ENCODE peak calls at places on chromosomes 5 and 9, in four cellular contexts. Y is IMR-90, V is A549, D is left lung. G is an unnamed sample.

GRCh38 chr9:123376218-123377071 is 20.4 kb downstream of the CRB2 start:
- DNase-seq in Y (no peak), V (no peak), D (no peak), G (no peak)

GRCh38 chr5:154834045-154834444 is 16.4 kb downstream of the FAXDC2 start:
- DNase-seq in Y (no peak), V (no peak), D (no peak), G (no peak)

GRCh38 chr5:16508730-16509531 is 43.3 kb upstream of the ZNF622 start:
- DNase-seq in Y (no peak), V (peak; percentile 12), D (peak; percentile 73), G (peak; percentile 78)

GRCh38 chr5:147450596-147450995 is 59.3 kb downstream of the DPYSL3 start:
- DNase-seq in Y (no peak), V (no peak), D (no peak), G (no peak)

GRCh38 chr9:28539432-28539831 is 966.2 kb upstream of the C9orf72 start:
- DNase-seq in Y (no peak), V (no peak), D (no peak), G (no peak)

GRCh38 chr5:149041242-149041641 is 21.6 kb downstream of the SH3TC2 start:
- DNase-seq in Y (no peak), V (no peak), D (no peak), G (no peak)

GRCh38 chr9:130918870-130919558 is 20.0 kb downstream of the FIBCD1 start:
- DNase-seq in Y (no peak), V (no peak), D (no peak), G (no peak)

GRCh38 chr9:124054671-124055212 is 43.2 kb downstream of the LHX2 start:
- DNase-seq in Y (peak; percentile 90), V (peak; percentile 36), D (no peak), G (no peak)

GRCh38 chr9:108323615-108324014 is 532.2 kb downstream of the ACTL7B start:
- DNase-seq in Y (no peak), V (no peak), D (no peak), G (no peak)

GRCh38 chr9:117564839-117565238 is 139.4 kb upstream of the TLR4 start:
- DNase-seq in Y (no peak), V (no peak), D (no peak), G (no peak)

GRCh38 chr5:120873083-120873482 is 409.0 kb downstream of the PRR16 start:
- DNase-seq in Y (peak; percentile 4), V (no peak), D (no peak), G (no peak)

GRCh38 chr5:146758898-146759297 is 119.7 kb downstream of the PPP2R2B start:
- DNase-seq in Y (no peak), V (no peak), D (no peak), G (no peak)

GRCh38 chr5:88940712-88941111 is 57.7 kb upstream of the MEF2C start:
- DNase-seq in Y (no peak), V (no peak), D (no peak), G (no peak)

GRCh38 chr9:125655074-125655633 is 51.9 kb downstream of the MAPKAP1 start:
- DNase-seq in Y (no peak), V (no peak), D (no peak), G (no peak)

GRCh38 chr5:133945561-133945960 is 22.9 kb downstream of the C5orf15 start:
- DNase-seq in Y (peak; percentile 10), V (no peak), D (no peak), G (no peak)

GRCh38 chr9:93517331-93517730 is 59.1 kb upstream of the PHF2 start:
- DNase-seq in Y (peak; percentile 53), V (no peak), D (no peak), G (no peak)

GRCh38 chr5:140182803-140183367 is 7.9 kb downstream of the CYSTM1 start:
- DNase-seq in Y (peak; percentile 44), V (no peak), D (peak; percentile 63), G (peak; percentile 32)

GRCh38 chr9:115944166-115944948 is 209.2 kb upstream of the PAPPA start:
- DNase-seq in Y (peak; percentile 100), V (peak; percentile 100), D (peak; percentile 68), G (peak; percentile 82)

GRCh38 chr5:113989278-113989912 is 372.5 kb upstream of the KCNN2 start:
- DNase-seq in Y (no peak), V (no peak), D (no peak), G (no peak)

GRCh38 chr5:891837-892389 is 688 bp downstream of the BRD9 start:
- DNase-seq in Y (peak; percentile 17), V (no peak), D (no peak), G (no peak)

GRCh38 chr9:136926154-136926704 is 18.3 kb downstream of the FBXW5 start:
- DNase-seq in Y (no peak), V (no peak), D (no peak), G (no peak)

GRCh38 chr5:54624671-54625583 is 107.4 kb downstream of the SNX18 start:
- DNase-seq in Y (peak; percentile 77), V (no peak), D (no peak), G (no peak)

GRCh38 chr5:50343715-50344114 is 97.4 kb downstream of the EMB start:
- DNase-seq in Y (no peak), V (no peak), D (no peak), G (no peak)
- H3K9me3 ChIP-seq in Y (no peaks in the 10 kb centered on the region), V (peaks cover under 1% of the 10 kb centered on the region), D (no peaks in the 10 kb centered on the region), G (peaks cover 3% of the 10 kb centered on the region)

GRCh38 chr9:90880669-90881068 is 79.0 kb downstream of the SYK start:
- DNase-seq in Y (no peak), V (no peak), D (no peak), G (no peak)

GRCh38 chr9:90884178-90884577 is 82.6 kb downstream of the SYK start:
- DNase-seq in Y (no peak), V (no peak), D (no peak), G (no peak)

GRCh38 chr9:90881648-90882047 is 80.0 kb downstream of the SYK start:
- DNase-seq in Y (no peak), V (no peak), D (no peak), G (no peak)

GRCh38 chr9:90882991-90883600 is 81.5 kb downstream of the SYK start:
- DNase-seq in Y (no peak), V (no peak), D (no peak), G (no peak)

DNA sequence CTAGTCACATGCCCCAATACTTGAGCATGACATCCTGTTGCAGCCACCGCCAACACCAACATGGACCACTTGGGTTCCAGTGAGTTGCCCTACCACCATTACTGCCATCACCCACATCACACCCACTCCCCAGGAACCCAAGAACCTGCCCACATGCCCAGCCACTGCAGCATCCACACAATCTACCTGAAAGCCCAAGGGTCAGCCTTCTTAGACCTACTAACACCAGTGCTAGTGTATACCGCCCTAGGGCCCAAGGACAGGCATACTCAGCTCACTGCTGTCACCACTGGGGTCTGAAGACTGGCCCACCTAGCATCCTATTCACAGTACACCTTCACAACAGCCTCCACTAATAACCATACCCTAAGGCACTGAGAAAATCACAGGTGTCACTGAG is 82.0 kb downstream of the SYK start:
- DNase-seq in Y (no peak), V (no peak), D (no peak), G (no peak)
- TF ChIP-seq CTCF in Y (no peak), V (no peak), D (no peak), G (no peak)

DNA sequence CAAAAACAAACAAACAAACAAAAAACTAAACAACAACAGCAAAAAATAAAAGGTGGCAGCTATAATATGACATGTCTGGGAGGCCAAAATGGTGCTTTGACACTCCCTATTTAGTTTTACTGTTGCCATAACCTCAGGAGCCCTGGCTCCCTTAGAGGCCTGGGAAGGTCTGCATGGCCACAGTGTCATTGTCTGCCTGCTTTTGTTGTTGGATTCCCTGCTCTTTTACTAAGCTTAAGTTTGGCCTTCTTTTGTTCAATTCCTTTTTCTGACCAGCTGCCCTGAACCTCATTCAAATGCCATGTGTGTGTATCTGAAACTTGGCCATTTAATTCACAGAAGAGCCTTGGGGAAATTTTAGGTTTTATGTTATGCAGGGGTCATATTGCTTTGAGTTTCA is 458.2 kb downstream of the TMEM232 start:
- DNase-seq in Y (no peak), V (no peak), D (no peak), G (no peak)
- H3K9me3 ChIP-seq in Y (no peaks in the 10 kb centered on the region), V (no peaks in the 10 kb centered on the region), D (no peaks in the 10 kb centered on the region), G (no peaks in the 10 kb centered on the region)

GRCh38 chr5:159419567-159419966 is 89.3 kb upstream of the IL12B start:
- DNase-seq in Y (no peak), V (peak; percentile 39), D (no peak), G (no peak)
- TF ChIP-seq CTCF in Y (no peak), V (no peak), D (no peak), G (no peak)